ENCODE peak calls at places on chromosomes 2 and 18, in five cellular contexts. J is GM06990, F is lower lobe of right lung, I is nephron progenitor cell, H is fibroblast of pulmonary artery. P is an unnamed sample.
A peak's percentile ranks its signal among the peaks of the same experiment; 100 is the strongest.

GRCh38 chr2:236055471-236055870 is 112.7 kb downstream of the GBX2 start:
- DNase-seq in J (no peak), F (no peak), I (peak; percentile 19), H (no peak), P (no peak)

GRCh38 chr18:79250236-79250993 is 145.3 kb upstream of the NFATC1 start:
- DNase-seq in J (no peak), F (no peak), I (no peak), H (no peak), P (no peak)

GRCh38 chr2:28993211-28993960 is 12.3 kb downstream of the TOGARAM2 start:
- DNase-seq in J (no peak), F (peak; percentile 68), I (no peak), H (no peak), P (peak; percentile 59)

GRCh38 chr2:190791983-190792575 is 88.5 kb upstream of the GLS start:
- DNase-seq in J (no peak), F (no peak), I (no peak), H (no peak), P (no peak)

GRCh38 chr2:9707611-9708010 is 76.8 kb upstream of the YWHAQ start:
- DNase-seq in J (no peak), F (no peak), I (no peak), H (no peak), P (no peak)

GRCh38 chr2:88181511-88181910 is 11.4 kb downstream of the THNSL2 start:
- DNase-seq in J (no peak), F (no peak), I (no peak), H (no peak), P (peak; percentile 73)

GRCh38 chr2:176817061-176817565 is 395.5 kb upstream of the HNRNPA3 start:
- DNase-seq in J (no peak), F (no peak), I (peak; percentile 18), H (no peak), P (no peak)

GRCh38 chr2:71263386-71263785 is 36.5 kb upstream of the PAIP2B start:
- DNase-seq in J (no peak), F (no peak), I (no peak), H (no peak), P (no peak)

GRCh38 chr2:219556413-219556812 is 12.6 kb downstream of the TMEM198 start:
- DNase-seq in J (no peak), F (no peak), I (no peak), H (no peak), P (no peak)

GRCh38 chr2:207230261-207231105 is 64.7 kb upstream of the KLF7 start:
- DNase-seq in J (no peak), F (no peak), I (no peak), H (no peak), P (peak; percentile 41)

GRCh38 chr2:96353032-96353561 is 17.5 kb downstream of the NCAPH start:
- DNase-seq in J (no peak), F (no peak), I (no peak), H (no peak), P (peak; percentile 29)

GRCh38 chr2:181552808-181553207 is 95.6 kb downstream of the ITGA4 start:
- DNase-seq in J (no peak), F (no peak), I (no peak), H (peak; percentile 9), P (peak; percentile 86)

GRCh38 chr2:11121099-11121822 is 34.0 kb upstream of the SLC66A3 start:
- DNase-seq in J (no peak), F (no peak), I (no peak), H (peak; percentile 18), P (peak; percentile 13)

GRCh38 chr2:225895126-225895525 is 495.6 kb downstream of the NYAP2 start:
- DNase-seq in J (no peak), F (no peak), I (no peak), H (peak; percentile 22), P (no peak)

GRCh38 chr18:76435321-76435989 is 59.6 kb downstream of the ZNF516 start:
- DNase-seq in J (no peak), F (no peak), I (no peak), H (no peak), P (no peak)

GRCh38 chr2:1070601-1071000 is 120.0 kb downstream of the SNTG2 start:
- DNase-seq in J (no peak), F (no peak), I (no peak), H (no peak), P (no peak)

GRCh38 chr2:153819501-153819900 is 52.2 kb upstream of the GALNT13 start:
- DNase-seq in J (no peak), F (no peak), I (no peak), H (no peak), P (peak; percentile 10)

GRCh38 chr2:37377187-37377532 is 32.7 kb downstream of the QPCT start:
- DNase-seq in J (peak; percentile 48), F (no peak), I (no peak), H (peak; percentile 40), P (no peak)

GRCh38 chr2:26460613-26461031 is 17.3 kb downstream of the OTOF start:
- DNase-seq in J (no peak), F (peak; percentile 37), I (no peak), H (no peak), P (no peak)

GRCh38 chr2:70084973-70085710 is 2.1 kb upstream of the PCBP1 start:
- DNase-seq in J (peak; percentile 75), F (no peak), I (no peak), H (no peak), P (peak; percentile 87)

GRCh38 chr2:163774862-163775261 is 39.1 kb upstream of the FIGN start:
- DNase-seq in J (no peak), F (no peak), I (no peak), H (peak; percentile 88), P (peak; percentile 97)

GRCh38 chr18:66687635-66688034 is 83.7 kb upstream of the CDH19 start:
- DNase-seq in J (no peak), F (no peak), I (no peak), H (no peak), P (no peak)

GRCh38 chr18:44651453-44651852 is 29.2 kb upstream of the SETBP1 start:
- DNase-seq in J (no peak), F (no peak), I (no peak), H (peak; percentile 92), P (peak; percentile 66)

GRCh38 chr2:203804766-203805484 is 62.6 kb upstream of the CTLA4 start:
- DNase-seq in J (no peak), F (no peak), I (no peak), H (peak; percentile 77), P (no peak)

GRCh38 chr2:54074636-54075341 is 40.6 kb upstream of the ACYP2 start:
- DNase-seq in J (no peak), F (no peak), I (no peak), H (no peak), P (peak; percentile 27)

GRCh38 chr2:237732790-237733349 is 65.7 kb upstream of the RBM44 start:
- DNase-seq in J (no peak), F (no peak), I (peak; percentile 32), H (no peak), P (no peak)

GRCh38 chr2:202814226-202814625 is 57.3 kb downstream of the ICA1L start:
- DNase-seq in J (no peak), F (no peak), I (no peak), H (no peak), P (no peak)

DNA sequence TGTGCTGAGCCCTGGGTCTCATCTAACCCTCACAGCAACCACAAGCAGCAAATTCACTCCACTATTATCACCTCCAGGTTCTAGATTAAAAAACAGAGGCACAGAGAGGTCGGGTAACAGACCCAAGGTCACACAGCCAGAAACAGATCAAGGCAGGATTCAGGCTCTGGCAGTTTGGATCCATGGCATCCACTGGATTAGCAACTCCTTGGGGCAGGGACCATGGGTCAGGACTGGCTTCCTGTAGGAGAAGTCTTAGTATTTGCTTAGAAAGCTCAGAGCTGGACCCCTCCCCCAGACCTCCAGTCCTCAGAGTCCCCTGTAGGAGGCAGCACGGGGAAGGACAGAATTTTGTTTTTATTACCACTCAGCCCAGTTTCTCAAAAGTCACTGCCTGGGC is 34.4 kb downstream of the ZFP36L2 start:
- DNase-seq in J (no peak), F (no peak), I (no peak), H (no peak), P (no peak)
- TF ChIP-seq CTCF in J (peak; percentile 22), F (no peak), I (no peak), H (peak; percentile 37), P (peak; percentile 11)

GRCh38 chr18:55386545-55386944 is 201.4 kb downstream of the TCF4 start:
- DNase-seq in J (no peak), F (no peak), I (no peak), H (no peak), P (no peak)

GRCh38 chr18:55384115-55384514 is 203.9 kb downstream of the TCF4 start:
- DNase-seq in J (no peak), F (no peak), I (no peak), H (no peak), P (no peak)

GRCh38 chr18:55382277-55382805 is 205.7 kb downstream of the TCF4 start:
- DNase-seq in J (no peak), F (no peak), I (no peak), H (no peak), P (no peak)

GRCh38 chr18:55385770-55386169 is 202.2 kb downstream of the TCF4 start:
- DNase-seq in J (no peak), F (no peak), I (no peak), H (no peak), P (peak; percentile 55)

DNA sequence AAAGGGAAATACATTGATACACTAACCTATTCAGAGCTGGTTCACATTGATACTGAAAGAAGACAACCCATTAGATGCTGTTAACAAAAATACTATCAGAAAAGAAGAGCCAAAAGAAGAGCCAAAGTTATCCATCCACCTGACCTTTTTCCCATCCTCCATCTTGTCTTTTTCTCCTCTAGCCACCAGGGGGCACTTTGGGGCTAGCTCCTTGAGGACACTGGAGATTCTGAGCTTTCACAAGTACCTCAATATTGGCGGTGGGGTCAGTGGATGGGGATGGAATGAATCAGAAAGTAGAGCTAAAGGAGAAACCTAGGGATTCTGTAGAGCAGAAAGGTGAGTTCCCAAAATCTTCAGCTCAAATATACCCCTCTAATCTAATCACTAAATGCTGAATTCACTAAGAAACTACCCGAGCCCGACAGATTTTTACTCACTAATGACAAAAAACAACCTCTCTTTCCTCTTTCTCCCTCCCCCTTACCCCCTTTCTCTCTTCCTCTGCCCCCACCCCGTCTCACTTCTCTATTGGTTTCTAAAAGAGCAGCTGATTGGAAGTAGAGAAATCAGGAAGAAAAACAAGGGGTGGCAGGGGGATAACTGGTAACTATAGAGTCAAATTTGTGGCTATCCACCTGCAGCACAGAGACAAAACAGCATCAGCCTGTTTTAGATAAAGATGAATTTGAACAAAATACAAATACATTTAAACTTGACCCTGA is 203.3 kb downstream of the TCF4 start:
- DNase-seq in J (no peak), F (no peak), I (peak; percentile 26), H (peak; percentile 73), P (peak; percentile 57)
- TF ChIP-seq CTCF in J (peak; percentile 71), F (peak; percentile 52), I (peak; percentile 49), H (peak; percentile 84), P (peak; percentile 69)

DNA sequence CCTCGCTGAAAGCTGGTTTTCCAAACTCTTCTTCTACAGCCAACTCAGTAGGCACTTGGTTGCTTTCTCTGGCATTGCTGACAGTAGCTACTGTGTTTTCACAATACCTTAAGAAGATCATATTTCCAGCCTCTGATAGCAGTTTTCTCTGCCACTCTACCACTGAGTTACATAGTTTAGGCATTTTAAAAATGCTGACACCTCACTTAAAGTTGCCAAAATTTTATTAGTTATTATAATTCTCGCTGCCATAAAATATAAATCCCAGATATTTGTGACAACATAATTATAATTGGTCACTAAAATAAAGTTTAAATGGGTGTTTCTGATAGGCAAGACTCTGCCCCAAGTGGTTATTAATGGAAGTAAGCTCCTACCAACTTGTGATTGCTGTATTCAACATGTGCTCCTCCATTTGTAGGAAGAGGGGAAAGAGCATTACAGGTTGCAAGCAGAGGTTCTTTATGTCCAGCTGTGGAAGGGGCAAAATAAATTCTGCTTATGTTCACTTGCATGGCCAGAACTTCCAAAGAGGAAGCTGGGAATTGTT is 1202.8 kb downstream of the CNTNAP5 start:
- DNase-seq in J (no peak), F (no peak), I (no peak), H (peak; percentile 0), P (peak; percentile 1)
- TF ChIP-seq CTCF in J (peak; percentile 28), F (no peak), I (peak; percentile 22), H (no peak), P (no peak)

GRCh38 chr2:218332920-218333645 is 23.6 kb upstream of the CATIP start:
- DNase-seq in J (peak; percentile 49), F (no peak), I (no peak), H (peak; percentile 29), P (no peak)
- TF ChIP-seq CTCF in J (no peak), F (no peak), I (no peak), H (no peak), P (no peak)